ENCODE peak calls at places on chromosomes 4 and X, in four cellular contexts. F, L, X and H are unnamed samples.

GRCh38 chr4:73692701-73693100 is 47.7 kb upstream of the CXCL8 start:
- DNase-seq in F (no peak), L (no peak), X (peak), H (no peak)

GRCh38 chr4:15003441-15003890 is 1.2 kb downstream of the CPEB2 start:
- DNase-seq in F (no peak), L (peak), X (no peak), H (peak)

GRCh38 chrX:118630843-118631242 is 96.6 kb upstream of the IL13RA1 start:
- DNase-seq in F (no peak), L (no peak), X (no peak), H (no peak)

GRCh38 chrX:8730812-8731578 is 942 bp downstream of the ANOS1 start:
- DNase-seq in F (no peak), L (no peak), X (no peak), H (peak)

GRCh38 chr4:175062183-175062592 is 144.0 kb downstream of the ADAM29 start:
- DNase-seq in F (no peak), L (no peak), X (no peak), H (no peak)

GRCh38 chr4:106021737-106022410 is 126.6 kb downstream of the NPNT start:
- DNase-seq in F (no peak), L (no peak), X (no peak), H (no peak)

GRCh38 chrX:19094654-19095053 is 27.6 kb downstream of the ADGRG2 start:
- DNase-seq in F (no peak), L (no peak), X (no peak), H (no peak)

GRCh38 chrX:15721911-15722310 is 16.2 kb upstream of the CA5B start:
- DNase-seq in F (no peak), L (no peak), X (no peak), H (no peak)

GRCh38 chrX:134692990-134693389 is 34.7 kb upstream of the PLAC1 start:
- DNase-seq in F (peak), L (no peak), X (no peak), H (no peak)

GRCh38 chr4:182175788-182176519 is 67.2 kb upstream of the TENM3 start:
- DNase-seq in F (peak), L (no peak), X (no peak), H (no peak)

GRCh38 chr4:88027611-88028608 is 20.5 kb downstream of the PKD2 start:
- DNase-seq in F (peak), L (no peak), X (no peak), H (no peak)

GRCh38 chrX:46547857-46548256 is 2.6 kb upstream of the ZNF674 start:
- DNase-seq in F (peak), L (no peak), X (peak), H (no peak)

GRCh38 chrX:74251006-74251930 is 52.7 kb upstream of the ZCCHC13 start:
- DNase-seq in F (peak), L (no peak), X (peak), H (no peak)

GRCh38 chrX:65300104-65300809 is 234.3 kb downstream of the LAS1L start:
- DNase-seq in F (no peak), L (no peak), X (peak), H (peak)

DNA sequence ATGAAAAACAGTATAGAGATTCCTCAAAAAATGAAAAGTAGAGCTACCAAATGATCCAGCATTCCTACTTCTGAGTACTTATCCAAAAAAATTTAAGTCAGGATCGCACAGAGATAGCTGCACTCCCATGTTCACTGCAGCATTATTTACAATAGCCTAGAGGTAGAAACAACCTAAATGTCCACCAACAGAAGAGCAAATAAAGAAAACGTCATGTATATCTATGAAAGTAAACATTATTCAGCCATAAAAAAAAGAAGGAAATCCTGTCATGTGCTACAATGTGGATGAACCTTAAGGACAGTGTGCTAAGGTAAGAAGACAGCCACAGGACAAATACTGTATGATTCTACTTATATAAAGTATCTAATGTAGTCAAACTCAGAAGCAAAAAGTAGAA is 12.4 kb downstream of the THOC2 start:
- DNase-seq in F (peak), L (no peak), X (no peak), H (no peak)
- H3K4me2 ChIP-seq in F (peak), L (no peak), X (no peak), H (no peak)

GRCh38 chrX:307261-308111 is 11.1 kb downstream of the GTPBP6 start:
- DNase-seq in F (no peak), L (no peak), X (no peak), H (peak)
- TF ChIP-seq JUNB in F (no peak), L (no peak), X (no peak), H (no peak)

DNA sequence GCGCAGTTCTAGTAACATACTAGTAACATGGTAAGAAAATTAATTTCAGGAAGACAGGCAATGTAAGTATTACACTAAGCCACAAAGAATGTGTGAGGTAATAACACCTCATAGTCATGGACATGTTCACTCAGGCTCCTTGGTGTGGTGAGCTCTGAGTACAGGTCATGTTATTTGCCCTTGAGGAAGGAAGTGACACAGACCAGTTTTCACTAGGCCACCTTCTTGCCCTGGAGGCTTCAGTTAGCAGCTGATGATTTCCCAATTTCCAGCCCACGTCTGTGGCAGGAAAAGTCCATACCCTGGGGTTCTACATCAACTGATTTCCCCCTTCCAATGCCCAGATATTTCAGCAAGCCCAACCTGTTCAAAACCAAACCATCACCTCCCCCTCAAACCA is 6.7 kb downstream of the APOO start:
- DNase-seq in F (peak), L (no peak), X (peak), H (no peak)
- H3K4me2 ChIP-seq in F (peak), L (no peak), X (peak), H (no peak)

GRCh38 chr4:177171588-177171987 is 138.1 kb upstream of the NEIL3 start:
- DNase-seq in F (no peak), L (no peak), X (no peak), H (no peak)

GRCh38 chr4:177177446-177178160 is 132.1 kb upstream of the NEIL3 start:
- DNase-seq in F (no peak), L (no peak), X (no peak), H (no peak)

DNA sequence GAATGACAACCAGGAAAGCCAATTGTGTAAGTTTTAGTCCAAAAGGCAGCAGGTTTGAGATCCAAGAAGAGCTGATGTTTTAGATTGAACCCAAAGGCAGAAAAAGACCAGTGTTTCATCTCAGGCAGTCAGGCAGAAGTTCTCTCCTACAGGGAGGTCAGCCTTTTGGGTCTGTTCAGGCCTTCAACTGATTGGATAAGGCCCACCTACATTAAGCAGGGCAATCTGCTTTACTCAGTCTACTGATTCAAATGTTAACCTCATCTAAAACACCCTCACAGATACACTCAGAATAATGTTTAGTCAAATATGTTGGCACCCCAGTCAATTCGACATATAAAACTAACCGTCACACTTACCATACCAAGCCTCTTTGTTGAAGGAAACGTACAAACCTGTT is 134.2 kb upstream of the NEIL3 start:
- DNase-seq in F (no peak), L (no peak), X (no peak), H (no peak)
- TF ChIP-seq JUNB in F (no peak), L (no peak), X (no peak), H (no peak)

GRCh38 chr4:80360102-80360501 is 24.6 kb downstream of the CFAP299 start:
- DNase-seq in F (no peak), L (no peak), X (no peak), H (peak)
- H3K4me2 ChIP-seq in F (no peak), L (no peak), X (no peak), H (peak)

DNA sequence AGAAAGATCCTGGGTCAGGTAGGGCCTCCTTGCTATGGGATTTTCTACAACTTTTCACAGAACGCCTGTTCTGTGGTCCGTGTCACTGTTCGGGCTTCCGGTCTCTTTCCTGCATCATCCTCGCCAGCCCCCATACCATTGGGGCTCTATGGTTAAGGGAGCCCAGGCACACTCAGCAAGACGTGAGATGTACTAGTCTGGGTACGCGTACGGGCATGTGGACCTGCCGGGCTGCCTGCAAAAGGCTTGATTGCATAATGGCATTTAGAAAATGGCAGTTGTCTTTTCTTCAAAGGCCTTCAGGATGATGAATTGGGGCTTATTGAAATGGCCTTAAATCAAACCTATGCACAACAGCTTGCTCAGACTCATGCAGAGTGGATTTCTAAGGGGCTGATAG is 86.7 kb downstream of the CNGA2 start:
- DNase-seq in F (no peak), L (no peak), X (no peak), H (no peak)
- TF ChIP-seq JUNB in F (no peak), L (no peak), X (no peak), H (no peak)

DNA sequence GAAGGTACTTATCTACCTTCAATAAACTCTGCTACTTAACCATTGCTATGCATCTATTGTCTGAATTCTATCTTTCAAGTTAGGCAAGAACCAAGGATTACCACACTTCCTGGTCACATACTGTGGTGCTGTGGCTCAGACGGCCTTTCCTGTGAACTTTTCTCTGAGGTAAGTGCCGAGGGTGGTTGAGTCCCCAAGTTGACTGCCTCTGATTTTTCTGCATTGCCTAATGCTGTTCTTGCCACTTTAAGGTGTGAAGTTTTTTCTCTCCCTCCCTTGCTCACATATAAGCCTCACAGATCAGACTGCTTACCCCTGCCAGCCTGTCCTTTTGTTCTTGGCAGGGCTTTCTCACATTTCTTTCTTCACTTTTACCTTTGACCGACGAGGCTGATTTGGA is 348.0 kb upstream of the POU3F4 start:
- DNase-seq in F (no peak), L (no peak), X (no peak), H (no peak)
- H3K4me2 ChIP-seq in F (no peak), L (no peak), X (no peak), H (no peak)

DNA sequence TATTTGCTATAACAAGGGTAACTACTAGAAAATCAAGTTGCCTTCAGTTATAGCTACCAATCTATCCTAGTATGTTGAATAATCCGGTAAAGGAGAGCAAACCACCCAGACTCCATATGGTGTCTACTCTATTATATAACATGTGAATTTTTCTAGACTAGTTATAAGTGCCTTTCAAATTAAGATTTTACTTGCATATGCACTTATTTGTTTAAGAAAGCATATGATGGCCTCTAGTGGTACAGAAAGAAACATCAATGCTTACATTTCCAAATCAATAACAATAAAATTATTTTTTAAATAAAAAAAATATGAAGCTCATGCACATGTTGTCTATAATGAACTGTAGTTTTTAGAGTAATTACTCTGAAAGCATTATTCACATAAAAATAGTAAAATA is 1516.4 kb upstream of the PABPC4L start:
- DNase-seq in F (no peak), L (no peak), X (no peak), H (no peak)
- TF ChIP-seq JUNB in F (no peak), L (no peak), X (no peak), H (no peak)

DNA sequence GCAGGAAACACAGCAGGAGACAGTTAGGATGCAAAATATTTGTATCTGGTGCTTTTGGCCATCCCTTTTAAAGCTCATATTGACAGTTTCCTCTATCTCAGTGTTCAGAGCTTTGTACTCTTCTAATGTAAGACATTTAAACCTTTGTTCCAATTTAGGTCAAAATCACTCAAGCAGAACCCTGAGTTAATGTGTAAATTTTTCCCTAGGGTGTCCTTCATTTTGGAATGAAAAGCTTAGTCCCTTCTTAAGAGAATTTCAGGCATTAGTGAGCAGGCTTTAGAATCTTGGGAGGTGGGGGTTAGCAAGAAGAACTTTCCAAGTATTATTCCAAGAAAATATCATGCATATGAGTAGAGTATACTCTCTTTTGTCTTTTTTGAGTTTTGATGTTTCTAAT is 188.7 kb downstream of the GBA3 start:
- DNase-seq in F (no peak), L (no peak), X (no peak), H (no peak)
- H3K4me2 ChIP-seq in F (no peak), L (no peak), X (no peak), H (no peak)